ENCODE peak calls at places on chromosomes 3 and 15, in ten cellular contexts. S is esophagus squamous epithelium, V is aorta, G is left ventricle myocardium inferior, I is NT2/D1, T is RWPE2, N is upper lobe of right lung, W is SJSA1, K is hepatocyte, L is heart left ventricle. B is an unnamed sample. For H3K27me3 and H3K9me3, the result is how much of the 10 kb centered on the place peaks cover.

GRCh38 chr3:120743556-120744195 is 1.1 kb downstream of the GTF2E1 start:
- DNase-seq in S (no peak), V (no peak), G (no peak), I (no peak), T (no peak), N (no peak), W (no peak), K (peak), L (no peak), B (no peak)

GRCh38 chr3:20185364-20185732 is 658 bp downstream of the SGO1 start:
- DNase-seq in S (no peak), V (no peak), G (no peak), I (no peak), T (no peak), N (no peak), W (peak), K (peak), L (no peak), B (peak)

GRCh38 chr3:8445861-8446260 is 55.8 kb upstream of the LMCD1 start:
- DNase-seq in S (no peak), V (no peak), G (no peak), I (no peak), T (no peak), N (no peak), W (no peak), K (peak), L (no peak), B (no peak)

GRCh38 chr3:50624634-50625033 is 7.7 kb downstream of the MAPKAPK3 start:
- DNase-seq in S (no peak), V (no peak), G (no peak), I (no peak), T (no peak), N (no peak), W (no peak), K (no peak), L (no peak), B (no peak)

GRCh38 chr3:196965804-196966173 is 2.8 kb downstream of the PIGZ start:
- DNase-seq in S (no peak), V (no peak), G (no peak), I (no peak), T (no peak), N (no peak), W (no peak), K (no peak), L (no peak), B (no peak)

GRCh38 chr3:23004971-23005370 is 198.2 kb upstream of the UBE2E2 start:
- DNase-seq in S (no peak), V (no peak), G (no peak), I (no peak), T (no peak), N (no peak), W (peak), K (peak), L (no peak), B (no peak)

GRCh38 chr15:65857718-65858402 is 11.4 kb upstream of the RAB11A start:
- DNase-seq in S (no peak), V (no peak), G (no peak), I (no peak), T (no peak), N (no peak), W (no peak), K (no peak), L (no peak), B (no peak)

GRCh38 chr3:120642368-120642948 is 39.6 kb downstream of the HGD start:
- DNase-seq in S (no peak), V (no peak), G (no peak), I (no peak), T (no peak), N (no peak), W (no peak), K (no peak), L (no peak), B (no peak)

GRCh38 chr3:77188210-77188609 is 148.3 kb downstream of the ROBO2 start:
- DNase-seq in S (no peak), V (no peak), G (no peak), I (no peak), T (no peak), N (no peak), W (no peak), K (no peak), L (no peak), B (no peak)

GRCh38 chr3:106341090-106341489 is 472.3 kb upstream of the CBLB start:
- DNase-seq in S (no peak), V (no peak), G (no peak), I (no peak), T (no peak), N (no peak), W (no peak), K (no peak), L (no peak), B (no peak)

GRCh38 chr3:48411606-48412374 is 18.1 kb downstream of the PLXNB1 start:
- DNase-seq in S (no peak), V (peak), G (no peak), I (no peak), T (peak), N (peak), W (no peak), K (no peak), L (peak), B (no peak)

GRCh38 chr3:144403040-144403457 is 431.4 kb downstream of the DIPK2A start:
- DNase-seq in S (no peak), V (no peak), G (no peak), I (no peak), T (no peak), N (no peak), W (no peak), K (peak), L (no peak), B (no peak)

DNA sequence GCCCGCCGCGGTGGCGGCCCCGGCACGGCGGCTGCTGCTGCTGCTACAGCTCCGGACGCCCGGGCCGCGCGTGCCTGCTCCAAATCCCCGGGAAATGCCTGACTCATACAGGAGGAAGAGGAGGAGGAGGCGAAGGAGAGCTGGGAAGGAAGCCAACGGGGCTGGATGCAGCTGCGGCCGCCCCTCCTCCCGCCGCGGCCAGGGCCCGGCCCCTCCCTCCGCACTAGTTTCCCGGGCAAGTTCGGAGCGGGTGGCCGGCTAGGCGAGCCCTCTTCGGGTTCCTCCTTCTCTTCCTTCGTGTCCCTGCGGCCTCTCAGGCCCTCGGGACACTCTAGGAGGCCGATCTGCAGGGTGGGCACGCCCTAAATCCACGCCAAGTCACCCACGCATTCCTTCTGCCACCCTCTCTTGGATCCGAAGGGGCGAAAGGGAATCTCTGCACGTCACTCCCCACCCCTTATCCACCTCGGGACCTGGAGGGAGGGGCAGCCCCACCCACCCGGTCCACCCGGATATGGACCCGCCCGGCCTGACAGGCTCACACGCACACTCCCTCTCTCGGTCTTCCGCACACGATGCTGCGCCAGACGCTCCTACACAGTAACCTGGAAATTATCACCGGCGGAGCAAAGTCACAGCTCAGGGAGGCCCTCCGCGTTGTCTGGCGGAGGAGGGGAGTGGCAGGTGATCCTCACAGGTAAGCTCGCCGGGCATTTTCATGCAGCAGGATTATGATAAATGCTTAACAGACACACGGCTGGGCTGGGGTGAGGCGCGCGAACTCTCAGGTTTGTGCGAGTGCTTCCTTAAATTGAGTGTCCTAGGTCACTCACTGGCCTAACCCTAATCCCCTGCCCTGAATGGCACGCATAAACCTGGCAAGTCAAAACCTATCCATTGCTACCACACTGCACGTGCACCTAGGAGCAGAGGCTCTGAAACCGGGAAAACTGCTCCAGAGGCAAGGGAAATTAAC is at the start of the genes OSBPL10 and ZNF860:
- DNase-seq in S (peak), V (peak), G (peak), I (no peak), T (peak), N (peak), W (peak), K (peak), L (peak), B (no peak)
- H3K27me3 ChIP-seq in S (under half), V (under half), G (under half), I (under half), T (under half), N (under half), W (under half), K (under half), L (under half), B (under half)

DNA sequence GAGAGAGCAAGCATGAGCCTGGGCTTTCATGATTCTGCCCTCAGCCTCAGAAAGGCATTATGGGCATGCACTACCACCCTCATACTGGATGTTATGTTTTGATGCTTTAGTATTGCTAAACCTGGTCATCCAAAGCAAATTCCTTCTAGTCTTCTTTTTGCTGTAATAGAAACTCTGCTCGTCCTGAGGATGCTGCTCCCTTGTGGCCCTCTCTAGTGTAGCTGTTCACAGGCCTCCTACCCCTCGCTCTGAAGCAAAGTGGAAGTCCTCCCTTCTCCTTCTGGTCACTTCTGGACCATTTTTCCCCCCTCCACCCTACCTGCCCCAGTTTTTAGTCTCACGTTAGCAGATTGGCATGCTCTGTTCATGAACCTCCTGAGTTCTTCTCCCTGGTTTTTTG is 22.9 kb upstream of the CCNL1 start:
- DNase-seq in S (no peak), V (no peak), G (no peak), I (no peak), T (no peak), N (no peak), W (no peak), K (no peak), L (no peak), B (no peak)
- H3K9me3 ChIP-seq in S (under half), V (under half), G (under half), I (half or more), T (under half), N (under half), W (under half), K (under half), L (under half), B (under half)

DNA sequence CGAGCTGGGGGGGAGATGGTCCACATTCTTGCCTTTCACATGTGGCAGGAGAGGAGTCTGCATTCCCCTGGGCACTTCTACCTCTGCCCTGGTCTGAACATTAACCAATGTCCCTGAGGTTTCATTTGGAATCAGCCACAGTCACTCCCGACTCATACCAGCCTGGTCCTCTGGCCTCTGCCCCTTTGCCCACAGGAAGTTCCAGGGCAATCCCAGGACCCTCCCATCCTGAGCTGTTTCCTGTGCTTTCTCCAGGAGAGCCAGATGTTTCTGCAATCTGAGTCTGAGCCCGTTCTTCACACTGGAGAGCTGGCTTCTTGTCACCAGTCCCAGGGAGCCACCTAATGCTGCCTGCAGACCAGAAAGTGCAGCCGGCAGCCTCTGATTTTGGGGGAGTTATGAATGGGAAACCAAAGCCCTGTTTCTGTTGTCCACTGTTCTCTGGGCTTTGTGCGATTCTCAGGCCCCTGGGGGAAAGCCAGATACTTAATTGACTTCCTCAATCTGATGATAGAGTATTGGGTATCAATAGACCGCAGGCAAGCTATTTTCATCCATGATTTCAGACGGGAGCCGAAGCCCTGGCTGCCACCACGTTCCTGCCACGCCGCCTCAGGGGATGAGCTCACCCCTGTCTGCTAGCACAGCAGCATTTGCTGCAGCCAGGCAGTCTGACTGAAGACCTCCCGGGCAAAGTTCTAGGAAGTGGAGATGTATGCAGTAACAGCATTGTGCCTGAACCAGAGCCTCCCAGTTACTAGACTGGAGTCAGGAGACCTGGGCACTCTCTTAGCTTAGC is 69.6 kb downstream of the ISG20 start:
- DNase-seq in S (no peak), V (no peak), G (no peak), I (no peak), T (no peak), N (no peak), W (no peak), K (no peak), L (peak), B (no peak)
- H3K4me3 ChIP-seq in S (no peak), V (no peak), G (no peak), I (no peak), T (no peak), N (no peak), W (no peak), K (no peak), L (no peak), B (no peak)

GRCh38 chr3:44208086-44208485 is 33.6 kb upstream of the TOPAZ1 start:
- DNase-seq in S (no peak), V (no peak), G (no peak), I (no peak), T (no peak), N (no peak), W (no peak), K (no peak), L (no peak), B (peak)
- H3K27me3 ChIP-seq in S (under half), V (under half), G (half or more), I (under half), T (under half), N (under half), W (under half), K (under half), L (under half), B (under half)

DNA sequence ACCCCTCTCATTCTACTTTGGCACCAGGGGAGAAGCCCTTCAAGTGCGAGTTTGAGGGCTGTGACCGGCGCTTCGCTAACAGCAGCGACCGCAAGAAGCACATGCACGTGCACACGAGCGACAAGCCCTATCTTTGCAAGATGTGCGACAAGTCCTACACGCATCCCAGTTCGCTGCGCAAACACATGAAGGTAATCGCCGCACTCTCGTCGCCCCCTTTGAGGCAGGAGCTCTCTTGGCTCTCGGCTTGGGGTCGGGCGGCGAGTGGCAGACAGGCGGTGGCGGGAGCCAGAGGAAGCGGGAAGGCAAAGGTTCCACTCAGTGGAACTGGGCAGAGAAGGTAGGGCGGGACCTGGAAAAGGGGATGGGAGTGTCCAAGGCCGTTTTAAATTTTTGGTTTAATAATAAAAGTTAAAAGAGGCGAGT is 3.3 kb downstream of the ZIC1 start:
- DNase-seq in S (no peak), V (no peak), G (no peak), I (no peak), T (no peak), N (no peak), W (no peak), K (no peak), L (no peak), B (no peak)
- H3K9me3 ChIP-seq in S (under half), V (under half), G (under half), I (under half), T (under half), N (under half), W (under half), K (under half), L (under half), B (under half)